ENCODE peak calls at places on chromosomes 4 and X, in ten cellular contexts. W, L, Z, C, E, D, Q, T, Y and X are unnamed samples. For H3K36me3, the result is how much of the 10 kb centered on the place peaks cover.

GRCh38 chrX:129586446-129586845 is 46.4 kb downstream of the OCRL start:
- DNase-seq in Q (no peak), C (no peak), L (no peak), Z (no peak), T (no peak), W (no peak), Y (no peak), D (no peak), E (no peak), X (no peak)

GRCh38 chr4:6087669-6088068 is 69.4 kb upstream of the C4orf50 start:
- DNase-seq in T (no peak), Y (peak), D (peak), W (peak), C (no peak), E (no peak), Q (peak), Z (peak), L (no peak), X (no peak)

GRCh38 chrX:39613508-39613921 is 484.2 kb downstream of the BCOR start:
- DNase-seq in W (no peak), D (peak), E (no peak), Y (peak), C (no peak), Q (peak), T (no peak), Z (peak), L (peak), X (peak)

GRCh38 chr4:21134994-21135393 is 434.7 kb downstream of the PACRGL start:
- DNase-seq in E (no peak), D (no peak), Q (no peak), T (no peak), Z (peak), C (no peak), Y (peak), L (no peak), W (no peak), X (no peak)

GRCh38 chr4:79652232-79652631 is 244.2 kb upstream of the GK2 start:
- DNase-seq in W (no peak), C (no peak), E (no peak), D (no peak), T (no peak), Y (no peak), Q (peak), Z (no peak), L (no peak), X (no peak)

GRCh38 chrX:45323387-45323786 is 122.7 kb upstream of the DIPK2B start:
- DNase-seq in W (no peak), E (no peak), C (no peak), D (no peak), T (no peak), Q (no peak), Y (no peak), L (no peak), Z (no peak), X (no peak)

GRCh38 chrX:107290019-107290418 is 83.6 kb downstream of the DNAAF6 start:
- DNase-seq in Y (no peak), C (no peak), L (no peak), D (no peak), E (no peak), Z (no peak), T (no peak), W (no peak), Q (no peak), X (no peak)

GRCh38 chr4:3445829-3446545 is 4.2 kb downstream of the HGFAC start:
- DNase-seq in D (no peak), C (no peak), W (no peak), Z (no peak), E (no peak), L (no peak), T (no peak), Y (no peak), Q (no peak), X (peak)

GRCh38 chr4:77025643-77026321 is 50.0 kb downstream of the CCNI start:
- DNase-seq in Z (no peak), T (no peak), Q (no peak), Y (no peak), D (no peak), C (no peak), W (no peak), L (no peak), E (no peak), X (no peak)

GRCh38 chr4:124708517-124709300 is 3.8 kb downstream of the ANKRD50 start:
- DNase-seq in T (no peak), W (no peak), Z (no peak), Y (no peak), E (no peak), C (no peak), Q (no peak), L (no peak), D (no peak), X (no peak)

GRCh38 chr4:118206627-118207026 is 146.2 kb downstream of the PRSS12 start:
- DNase-seq in D (no peak), Z (no peak), C (no peak), W (no peak), Y (no peak), Q (no peak), L (no peak), T (no peak), E (no peak), X (no peak)

GRCh38 chr4:91840359-91840758 is 463.4 kb upstream of the GRID2 start:
- DNase-seq in D (no peak), Z (no peak), E (no peak), Y (no peak), T (no peak), Q (peak), W (no peak), L (no peak), C (no peak), X (no peak)

GRCh38 chrX:104334971-104335370 is 80.2 kb upstream of the ESX1 start:
- DNase-seq in D (no peak), W (no peak), Z (no peak), C (no peak), E (no peak), T (no peak), Q (no peak), L (no peak), Y (no peak), X (no peak)

GRCh38 chr4:53781614-53782467 is 190.6 kb upstream of the LNX1 start:
- DNase-seq in Z (no peak), D (no peak), E (no peak), L (no peak), T (no peak), Y (no peak), C (no peak), Q (no peak), W (no peak), X (no peak)

GRCh38 chr4:139721789-139722188 is 56.2 kb downstream of the MGST2 start:
- DNase-seq in T (no peak), Q (no peak), Y (no peak), Z (no peak), L (no peak), W (no peak), C (no peak), E (no peak), D (no peak), X (no peak)
- H3K36me3 ChIP-seq in T (under half), Q (under half), Y (under half), Z (under half), L (under half), W (half or more), C (under half), E (under half), D (under half), X (under half)

DNA sequence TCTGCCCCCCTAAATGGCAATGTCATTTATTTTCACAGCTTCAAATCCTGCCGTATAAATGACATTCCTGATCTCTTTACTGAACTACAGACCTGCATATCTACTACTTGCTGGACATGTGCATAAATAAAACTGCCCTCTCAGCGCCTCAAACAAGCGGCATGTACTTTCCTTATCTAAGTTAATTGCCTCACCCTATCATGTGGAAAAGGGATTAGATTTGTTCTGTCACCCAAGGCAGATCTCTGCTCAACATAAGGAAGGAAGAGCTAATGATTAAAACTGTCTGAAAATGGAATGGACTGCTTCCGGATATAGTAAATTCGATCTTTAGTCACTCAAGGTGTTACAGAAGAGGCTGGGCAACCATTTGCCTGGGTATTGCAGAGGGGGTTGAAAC is 37.2 kb downstream of the DLG3 start:
- DNase-seq in D (no peak), Q (no peak), C (no peak), W (no peak), Z (no peak), Y (no peak), T (no peak), E (no peak), L (no peak), X (no peak)
- H3K36me3 ChIP-seq in D (under half), Q (under half), C (under half), W (under half), Z (under half), Y (under half), T (under half), E (under half), L (under half), X (under half)

DNA sequence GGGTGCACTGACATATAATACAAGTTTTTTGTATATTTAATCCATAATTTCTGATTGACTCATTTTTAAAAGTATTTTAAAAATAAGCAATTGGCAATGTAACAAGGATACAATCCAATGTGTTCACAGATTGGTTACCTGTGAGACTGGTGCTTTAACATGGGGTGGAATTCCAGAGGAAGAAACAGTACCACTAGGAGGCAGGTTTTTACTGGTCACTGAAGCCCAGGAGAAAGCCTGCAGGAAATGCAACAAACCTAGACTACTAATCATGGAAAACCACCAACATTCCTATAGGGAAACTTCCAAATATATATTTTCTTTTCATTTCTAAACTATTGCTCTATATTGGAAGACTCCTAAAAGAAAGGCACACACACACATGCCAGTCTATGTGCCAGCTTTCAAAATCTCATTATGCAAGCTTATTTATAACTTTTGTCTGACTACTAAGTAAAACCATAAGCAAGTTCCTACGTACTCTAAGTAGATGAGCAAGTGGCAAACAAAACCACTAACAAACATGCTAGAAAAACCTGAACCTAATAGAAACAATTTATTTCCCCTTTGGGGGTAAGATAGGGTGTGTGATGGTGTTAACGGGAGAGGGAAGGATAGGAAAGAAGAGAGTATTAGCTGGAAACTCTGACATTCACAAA is 19.2 kb downstream of the G3BP2 start:
- DNase-seq in Q (no peak), E (no peak), T (no peak), D (no peak), W (no peak), Z (peak), C (no peak), L (no peak), Y (peak), X (peak)
- H3K36me3 ChIP-seq in Q (under half), E (under half), T (half or more), D (half or more), W (half or more), Z (half or more), C (under half), L (half or more), Y (half or more), X (under half)

GRCh38 chr4:84673475-84674230 is 90.7 kb downstream of the CDS1 start:
- DNase-seq in L (no peak), C (no peak), D (no peak), T (no peak), Y (no peak), Q (no peak), W (no peak), Z (no peak), E (no peak), X (no peak)
- H3K36me3 ChIP-seq in L (half or more), C (under half), D (half or more), T (half or more), Y (half or more), Q (under half), W (half or more), Z (under half), E (under half), X (under half)

GRCh38 chrX:72271812-72272211 is 5.2 kb downstream of the RPS4X start:
- DNase-seq in D (no peak), W (no peak), Y (no peak), C (no peak), E (no peak), L (no peak), T (no peak), Q (peak), Z (no peak), X (no peak)
- H3K36me3 ChIP-seq in D (half or more), W (half or more), Y (under half), C (under half), E (under half), L (under half), T (half or more), Q (under half), Z (under half), X (under half)